ENCODE peak calls at places on chromosomes 4 and X, in eight cellular contexts. One of them, this sample, is unnamed.

GRCh38 chr4:184668511-184669114 is 19.1 kb downstream of the PRIMPOL start:
- DNase-seq in upper lobe of right lung: no peak
- DNase-seq in AG09319: no peak
- DNase-seq in H1: no peak
- DNase-seq in heart left ventricle: no peak
- DNase-seq in HCT116: no peak
- DNase-seq in HFF-Myc: no peak
- DNase-seq in IMR-90: peak
- DNase-seq in this sample: no peak

GRCh38 chrX:114344756-114345155 is 239.1 kb upstream of the HTR2C start:
- DNase-seq in H1: no peak
- DNase-seq in upper lobe of right lung: no peak
- DNase-seq in IMR-90: peak
- DNase-seq in HFF-Myc: no peak
- DNase-seq in heart left ventricle: no peak
- DNase-seq in AG09319: peak
- DNase-seq in HCT116: peak
- DNase-seq in this sample: peak

GRCh38 chrX:51148848-51149247 is 183.8 kb upstream of the NUDT10 start:
- DNase-seq in heart left ventricle: no peak
- DNase-seq in upper lobe of right lung: no peak
- DNase-seq in HFF-Myc: no peak
- DNase-seq in HCT116: peak
- DNase-seq in IMR-90: no peak
- DNase-seq in H1: peak
- DNase-seq in AG09319: no peak
- DNase-seq in this sample: peak

GRCh38 chr4:48271626-48272025 is 2.0 kb upstream of the TEC start:
- DNase-seq in heart left ventricle: no peak
- DNase-seq in H1: no peak
- DNase-seq in AG09319: no peak
- DNase-seq in HFF-Myc: no peak
- DNase-seq in HCT116: no peak
- DNase-seq in upper lobe of right lung: no peak
- DNase-seq in IMR-90: no peak
- DNase-seq in this sample: no peak

GRCh38 chr4:10045481-10045880 is 24.2 kb upstream of the SLC2A9 start:
- DNase-seq in HFF-Myc: no peak
- DNase-seq in HCT116: peak
- DNase-seq in AG09319: no peak
- DNase-seq in H1: no peak
- DNase-seq in heart left ventricle: no peak
- DNase-seq in IMR-90: peak
- DNase-seq in upper lobe of right lung: no peak
- DNase-seq in this sample: peak

GRCh38 chr4:48033825-48034413 is 17.3 kb downstream of the NIPAL1 start:
- DNase-seq in H1: peak
- DNase-seq in upper lobe of right lung: no peak
- DNase-seq in heart left ventricle: no peak
- DNase-seq in HCT116: peak
- DNase-seq in HFF-Myc: no peak
- DNase-seq in AG09319: no peak
- DNase-seq in IMR-90: peak
- DNase-seq in this sample: peak

GRCh38 chr4:2836391-2836859 is 7.2 kb upstream of the ADD1 start:
- DNase-seq in upper lobe of right lung: no peak
- DNase-seq in HFF-Myc: no peak
- DNase-seq in heart left ventricle: peak
- DNase-seq in HCT116: no peak
- DNase-seq in IMR-90: no peak
- DNase-seq in H1: peak
- DNase-seq in AG09319: no peak
- DNase-seq in this sample: no peak

GRCh38 chr4:161936625-161937133 is 227.1 kb downstream of the FSTL5 start:
- DNase-seq in H1: no peak
- DNase-seq in HCT116: peak
- DNase-seq in IMR-90: peak
- DNase-seq in AG09319: peak
- DNase-seq in upper lobe of right lung: no peak
- DNase-seq in HFF-Myc: peak
- DNase-seq in heart left ventricle: no peak
- DNase-seq in this sample: peak

GRCh38 chrX:125977851-125978250 is 188.2 kb downstream of the DCAF12L2 start:
- DNase-seq in heart left ventricle: no peak
- DNase-seq in H1: no peak
- DNase-seq in upper lobe of right lung: no peak
- DNase-seq in HCT116: no peak
- DNase-seq in AG09319: no peak
- DNase-seq in IMR-90: no peak
- DNase-seq in HFF-Myc: no peak
- DNase-seq in this sample: peak

GRCh38 chrX:18899796-18900380 is 84.0 kb downstream of the PHKA2 start:
- DNase-seq in heart left ventricle: no peak
- DNase-seq in HCT116: no peak
- DNase-seq in HFF-Myc: no peak
- DNase-seq in AG09319: no peak
- DNase-seq in upper lobe of right lung: no peak
- DNase-seq in H1: no peak
- DNase-seq in IMR-90: no peak
- DNase-seq in this sample: no peak

GRCh38 chr4:164779811-164780216 is 25.9 kb downstream of the SMIM31 start:
- DNase-seq in AG09319: peak
- DNase-seq in IMR-90: peak
- DNase-seq in HFF-Myc: peak
- DNase-seq in heart left ventricle: no peak
- DNase-seq in upper lobe of right lung: no peak
- DNase-seq in HCT116: peak
- DNase-seq in H1: peak
- DNase-seq in this sample: peak

GRCh38 chr4:172169871-172170270 is 356.7 kb downstream of the GALNTL6 start:
- DNase-seq in HFF-Myc: no peak
- DNase-seq in H1: no peak
- DNase-seq in HCT116: no peak
- DNase-seq in AG09319: no peak
- DNase-seq in upper lobe of right lung: no peak
- DNase-seq in heart left ventricle: no peak
- DNase-seq in IMR-90: peak
- DNase-seq in this sample: no peak

GRCh38 chr4:165974647-165975335 is 101.8 kb downstream of the TLL1 start:
- DNase-seq in AG09319: no peak
- DNase-seq in HFF-Myc: no peak
- DNase-seq in H1: no peak
- DNase-seq in HCT116: no peak
- DNase-seq in IMR-90: no peak
- DNase-seq in upper lobe of right lung: no peak
- DNase-seq in heart left ventricle: no peak
- DNase-seq in this sample: peak

GRCh38 chr4:188992706-188993105 is 853.5 kb downstream of the TRIML1 start:
- DNase-seq in HCT116: no peak
- DNase-seq in HFF-Myc: no peak
- DNase-seq in heart left ventricle: no peak
- DNase-seq in H1: no peak
- DNase-seq in AG09319: no peak
- DNase-seq in upper lobe of right lung: no peak
- DNase-seq in IMR-90: peak
- DNase-seq in this sample: peak

GRCh38 chrX:19350831-19351447 is 7.2 kb downstream of the PDHA1 start:
- DNase-seq in IMR-90: no peak
- DNase-seq in HCT116: no peak
- DNase-seq in HFF-Myc: no peak
- DNase-seq in H1: no peak
- DNase-seq in heart left ventricle: no peak
- DNase-seq in upper lobe of right lung: no peak
- DNase-seq in AG09319: no peak
- DNase-seq in this sample: no peak

GRCh38 chr4:186669159-186669720 is 54.4 kb downstream of the FAT1 start:
- DNase-seq in IMR-90: peak
- DNase-seq in AG09319: peak
- DNase-seq in H1: peak
- DNase-seq in upper lobe of right lung: no peak
- DNase-seq in HFF-Myc: peak
- DNase-seq in HCT116: no peak
- DNase-seq in heart left ventricle: no peak
- DNase-seq in this sample: peak

GRCh38 chrX:10722804-10723364 is 102.5 kb upstream of the MID1 start:
- DNase-seq in upper lobe of right lung: no peak
- DNase-seq in HCT116: peak
- DNase-seq in AG09319: peak
- DNase-seq in heart left ventricle: peak
- DNase-seq in IMR-90: peak
- DNase-seq in HFF-Myc: peak
- DNase-seq in H1: peak
- DNase-seq in this sample: peak

GRCh38 chr4:65951177-65951576 is 280.9 kb upstream of the EPHA5 start:
- DNase-seq in HCT116: no peak
- DNase-seq in IMR-90: no peak
- DNase-seq in upper lobe of right lung: no peak
- DNase-seq in H1: no peak
- DNase-seq in AG09319: no peak
- DNase-seq in heart left ventricle: no peak
- DNase-seq in HFF-Myc: no peak
- DNase-seq in this sample: no peak

DNA sequence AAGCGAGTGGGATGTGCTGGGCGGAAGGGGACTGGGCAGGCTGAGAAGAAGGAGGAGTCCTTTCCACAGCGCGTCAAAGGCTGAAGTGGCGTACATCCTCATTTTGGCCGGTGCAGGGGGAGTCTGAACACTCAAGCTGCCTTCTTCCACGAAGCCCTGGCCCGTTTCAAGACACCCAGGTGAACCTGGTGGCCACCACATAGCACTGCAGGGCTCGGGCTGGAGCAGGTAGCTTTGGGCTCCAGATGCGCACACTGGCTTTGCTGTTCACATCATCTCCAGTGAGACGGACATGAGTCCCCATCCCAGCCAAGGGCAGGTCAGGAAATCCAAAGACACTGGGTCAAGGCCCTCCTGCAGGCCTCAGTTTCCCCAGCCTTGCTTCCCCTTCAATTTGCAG is 30.3 kb downstream of the CCNQ start:
- DNase-seq in H1: no peak
- DNase-seq in HCT116: no peak
- DNase-seq in heart left ventricle: no peak
- DNase-seq in AG09319: no peak
- DNase-seq in IMR-90: no peak
- DNase-seq in upper lobe of right lung: no peak
- DNase-seq in HFF-Myc: no peak
- DNase-seq in this sample: no peak
- TF ChIP-seq CTCF in H1: peak
- TF ChIP-seq CTCF in HCT116: peak
- TF ChIP-seq CTCF in heart left ventricle: no peak
- TF ChIP-seq CTCF in AG09319: no peak
- TF ChIP-seq CTCF in IMR-90: no peak
- TF ChIP-seq CTCF in upper lobe of right lung: no peak
- TF ChIP-seq CTCF in HFF-Myc: no peak
- TF ChIP-seq CTCF in this sample: no peak

GRCh38 chr4:73142995-73143547 is 73.6 kb upstream of the COX18 start:
- DNase-seq in upper lobe of right lung: no peak
- DNase-seq in H1: no peak
- DNase-seq in HFF-Myc: no peak
- DNase-seq in heart left ventricle: no peak
- DNase-seq in AG09319: no peak
- DNase-seq in HCT116: no peak
- DNase-seq in IMR-90: no peak
- DNase-seq in this sample: no peak
- TF ChIP-seq CTCF in upper lobe of right lung: peak
- TF ChIP-seq CTCF in H1: no peak
- TF ChIP-seq CTCF in HFF-Myc: no peak
- TF ChIP-seq CTCF in heart left ventricle: no peak
- TF ChIP-seq CTCF in AG09319: no peak
- TF ChIP-seq CTCF in HCT116: peak
- TF ChIP-seq CTCF in IMR-90: peak
- TF ChIP-seq CTCF in this sample: no peak

GRCh38 chrX:64571011-64571410 is 175.8 kb upstream of the MTMR8 start:
- DNase-seq in AG09319: no peak
- DNase-seq in upper lobe of right lung: no peak
- DNase-seq in HFF-Myc: no peak
- DNase-seq in IMR-90: no peak
- DNase-seq in HCT116: no peak
- DNase-seq in heart left ventricle: no peak
- DNase-seq in H1: peak
- DNase-seq in this sample: no peak

DNA sequence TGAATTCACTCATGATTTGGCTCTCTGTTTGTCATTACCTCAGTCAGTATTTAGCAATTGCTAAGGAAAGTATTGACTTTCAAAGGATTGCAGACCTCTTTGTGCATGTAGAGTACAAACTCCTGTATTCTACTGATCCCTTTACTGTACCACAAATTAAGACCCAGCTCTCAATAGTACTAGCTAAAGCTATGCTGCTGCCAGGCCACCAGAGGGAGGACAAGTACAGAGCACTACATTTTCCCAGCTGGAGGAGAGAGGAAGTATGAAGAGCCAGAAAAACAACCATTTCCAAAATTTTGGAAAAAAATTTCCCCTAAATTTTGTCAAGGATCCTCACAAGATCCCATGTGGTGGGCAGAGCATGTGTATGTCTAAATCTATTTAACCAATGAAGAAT is 175.0 kb upstream of the MTMR8 start:
- DNase-seq in heart left ventricle: no peak
- DNase-seq in AG09319: no peak
- DNase-seq in IMR-90: no peak
- DNase-seq in HCT116: no peak
- DNase-seq in HFF-Myc: no peak
- DNase-seq in upper lobe of right lung: no peak
- DNase-seq in H1: peak
- DNase-seq in this sample: peak
- TF ChIP-seq CTCF in heart left ventricle: no peak
- TF ChIP-seq CTCF in AG09319: no peak
- TF ChIP-seq CTCF in IMR-90: no peak
- TF ChIP-seq CTCF in HCT116: peak
- TF ChIP-seq CTCF in HFF-Myc: peak
- TF ChIP-seq CTCF in upper lobe of right lung: no peak
- TF ChIP-seq CTCF in H1: peak
- TF ChIP-seq CTCF in this sample: no peak

GRCh38 chr4:22235798-22236197 is 280.1 kb downstream of the ADGRA3 start:
- DNase-seq in upper lobe of right lung: no peak
- DNase-seq in heart left ventricle: peak
- DNase-seq in HFF-Myc: no peak
- DNase-seq in HCT116: no peak
- DNase-seq in H1: no peak
- DNase-seq in IMR-90: no peak
- DNase-seq in AG09319: no peak
- DNase-seq in this sample: no peak

GRCh38 chr4:22237846-22238513 is 277.9 kb downstream of the ADGRA3 start:
- DNase-seq in AG09319: no peak
- DNase-seq in heart left ventricle: no peak
- DNase-seq in H1: no peak
- DNase-seq in HCT116: no peak
- DNase-seq in IMR-90: no peak
- DNase-seq in HFF-Myc: no peak
- DNase-seq in upper lobe of right lung: no peak
- DNase-seq in this sample: no peak

GRCh38 chr4:22238742-22239141 is 277.1 kb downstream of the ADGRA3 start:
- DNase-seq in H1: no peak
- DNase-seq in upper lobe of right lung: no peak
- DNase-seq in heart left ventricle: no peak
- DNase-seq in IMR-90: no peak
- DNase-seq in HCT116: no peak
- DNase-seq in AG09319: no peak
- DNase-seq in HFF-Myc: no peak
- DNase-seq in this sample: peak

GRCh38 chr4:22240814-22241213 is 275.1 kb downstream of the ADGRA3 start:
- DNase-seq in HCT116: no peak
- DNase-seq in AG09319: no peak
- DNase-seq in upper lobe of right lung: no peak
- DNase-seq in H1: no peak
- DNase-seq in IMR-90: no peak
- DNase-seq in heart left ventricle: no peak
- DNase-seq in HFF-Myc: no peak
- DNase-seq in this sample: no peak

GRCh38 chr4:22237155-22237751 is 278.6 kb downstream of the ADGRA3 start:
- DNase-seq in upper lobe of right lung: peak
- DNase-seq in HCT116: peak
- DNase-seq in AG09319: no peak
- DNase-seq in H1: peak
- DNase-seq in HFF-Myc: no peak
- DNase-seq in heart left ventricle: peak
- DNase-seq in IMR-90: peak
- DNase-seq in this sample: peak
- TF ChIP-seq CTCF in upper lobe of right lung: peak
- TF ChIP-seq CTCF in HCT116: peak
- TF ChIP-seq CTCF in AG09319: peak
- TF ChIP-seq CTCF in H1: peak
- TF ChIP-seq CTCF in HFF-Myc: peak
- TF ChIP-seq CTCF in heart left ventricle: no peak
- TF ChIP-seq CTCF in IMR-90: peak
- TF ChIP-seq CTCF in this sample: peak

This sample was measured in epithelial cell of esophagus.